ENCODE peak calls at places on chromosomes 4 and X, in ten cellular contexts. L, C, V, I, W, D, U, M, T and K are unnamed samples.

GRCh38 chrX:69948398-69948797 is 101.3 kb downstream of the AWAT2 start:
- DNase-seq in D (no peak), W (no peak), M (no peak), I (no peak), U (no peak), C (no peak), L (no peak), V (no peak), T (no peak), K (no peak)

GRCh38 chr4:183504930-183505555 is at the start of gene ING2:
- DNase-seq in V (no peak), W (peak), U (peak), T (no peak), M (no peak), D (no peak), C (no peak), I (peak), L (no peak), K (no peak)

GRCh38 chr4:83626245-83626843 is 90.4 kb downstream of the GPAT3 start:
- DNase-seq in C (no peak), D (no peak), V (no peak), M (no peak), W (no peak), T (no peak), L (no peak), U (no peak), I (no peak), K (no peak)

GRCh38 chr4:7518871-7519637 is 84.3 kb upstream of the PSAPL1 start:
- DNase-seq in D (no peak), M (no peak), T (peak), V (no peak), I (no peak), U (no peak), C (no peak), L (no peak), W (no peak), K (no peak)

GRCh38 chr4:123216946-123217345 is 179.6 kb upstream of the SPRY1 start:
- DNase-seq in I (no peak), U (no peak), L (no peak), D (no peak), W (no peak), M (no peak), C (no peak), T (no peak), V (no peak), K (no peak)

GRCh38 chr4:112842513-112842912 is 205.6 kb downstream of the LARP7 start:
- DNase-seq in V (no peak), L (no peak), T (no peak), C (no peak), U (no peak), W (no peak), I (no peak), M (no peak), D (no peak), K (no peak)

GRCh38 chr4:128385683-128386304 is 98.2 kb upstream of the PGRMC2 start:
- DNase-seq in L (no peak), D (no peak), M (no peak), C (no peak), W (no peak), V (no peak), U (no peak), I (no peak), T (no peak), K (no peak)

GRCh38 chr4:146243141-146243882 is 29.0 kb downstream of the REELD1 start:
- DNase-seq in D (peak), L (peak), I (peak), M (peak), T (peak), U (peak), W (peak), V (no peak), C (no peak), K (no peak)

GRCh38 chr4:109816894-109817293 is 1.3 kb downstream of the GAR1 start:
- DNase-seq in L (no peak), I (no peak), D (no peak), W (no peak), U (no peak), V (no peak), T (no peak), C (no peak), M (no peak), K (no peak)

GRCh38 chrX:125205084-125205917 is 114.4 kb upstream of the TEX13C start:
- DNase-seq in M (peak), W (peak), U (peak), T (peak), C (peak), I (no peak), V (no peak), L (no peak), D (peak), K (no peak)

GRCh38 chrX:125205918-125206665 is 113.6 kb upstream of the TEX13C start:
- DNase-seq in T (no peak), C (no peak), V (no peak), W (no peak), D (no peak), U (no peak), L (no peak), M (no peak), I (no peak), K (no peak)

GRCh38 chrX:125203379-125203736 is 116.3 kb upstream of the TEX13C start:
- DNase-seq in M (peak), C (no peak), T (peak), V (no peak), L (no peak), U (peak), D (no peak), W (no peak), I (no peak), K (no peak)

GRCh38 chrX:125203737-125204578 is 115.7 kb upstream of the TEX13C start:
- DNase-seq in L (no peak), U (peak), I (no peak), V (no peak), W (no peak), D (peak), M (peak), C (no peak), T (peak), K (no peak)

DNA sequence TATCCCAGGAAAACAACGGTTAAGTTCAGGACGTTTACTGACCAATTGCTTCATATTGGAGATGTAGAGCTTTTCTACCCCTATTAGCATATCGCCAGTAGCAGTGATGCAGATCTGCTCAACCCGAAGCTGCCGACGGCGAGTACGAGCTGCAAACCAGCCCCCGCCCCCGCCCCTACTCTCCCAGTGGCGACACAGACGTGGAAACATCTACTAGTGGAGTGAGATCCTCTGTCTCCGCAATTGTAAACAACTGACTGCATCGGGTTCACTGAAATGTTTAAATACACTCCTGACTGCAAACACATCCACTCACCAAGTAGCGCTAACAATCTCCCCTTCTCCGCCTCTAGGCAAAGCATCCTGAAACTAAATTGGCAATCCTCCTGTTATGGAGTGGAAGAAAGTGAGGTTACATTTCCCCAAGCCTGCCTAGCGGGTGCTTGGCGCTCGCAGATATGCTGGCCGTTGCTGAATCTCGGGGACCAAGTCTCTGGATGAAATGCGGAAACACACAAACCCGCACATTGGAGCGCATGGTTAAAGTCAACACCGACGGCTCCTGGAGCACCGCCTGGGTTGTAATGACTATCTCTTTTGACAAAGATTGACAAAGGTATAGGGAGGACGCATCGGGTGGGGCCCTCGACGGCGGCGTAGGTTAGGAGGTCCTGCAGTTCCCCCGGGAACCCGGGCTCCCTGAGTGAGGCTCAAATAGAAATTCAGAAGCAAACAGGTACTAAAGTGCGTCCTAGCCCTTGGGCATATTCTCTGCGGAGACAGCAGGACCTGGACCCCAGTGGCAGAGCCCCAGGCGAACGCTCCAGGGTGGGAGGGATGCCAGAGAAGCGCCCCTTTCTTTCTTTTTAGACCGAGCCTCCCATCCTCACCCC is 116.9 kb upstream of the TEX13C start:
- DNase-seq in T (no peak), D (no peak), U (no peak), I (no peak), C (no peak), W (no peak), V (no peak), M (no peak), L (no peak), K (no peak)
- H3K4me3 ChIP-seq in T (peak), D (peak), U (peak), I (no peak), C (no peak), W (no peak), V (no peak), M (peak), L (no peak), K (peak)

GRCh38 chr4:5933996-5934831 is 41.3 kb upstream of the CRMP1 start:
- DNase-seq in W (no peak), I (no peak), L (no peak), V (no peak), C (no peak), D (no peak), M (no peak), U (no peak), T (no peak), K (no peak)

GRCh38 chr4:5930456-5930855 is 37.6 kb upstream of the CRMP1 start:
- DNase-seq in M (no peak), L (no peak), U (no peak), V (no peak), I (no peak), T (no peak), W (no peak), D (no peak), C (no peak), K (no peak)

GRCh38 chr4:5931526-5931925 is 38.6 kb upstream of the CRMP1 start:
- DNase-seq in T (no peak), M (no peak), V (no peak), I (no peak), L (no peak), D (no peak), W (no peak), C (no peak), U (no peak), K (no peak)

GRCh38 chr4:5928241-5928640 is 35.4 kb upstream of the CRMP1 start:
- DNase-seq in M (no peak), L (no peak), T (no peak), V (no peak), I (no peak), D (no peak), U (no peak), C (no peak), W (no peak), K (no peak)

DNA sequence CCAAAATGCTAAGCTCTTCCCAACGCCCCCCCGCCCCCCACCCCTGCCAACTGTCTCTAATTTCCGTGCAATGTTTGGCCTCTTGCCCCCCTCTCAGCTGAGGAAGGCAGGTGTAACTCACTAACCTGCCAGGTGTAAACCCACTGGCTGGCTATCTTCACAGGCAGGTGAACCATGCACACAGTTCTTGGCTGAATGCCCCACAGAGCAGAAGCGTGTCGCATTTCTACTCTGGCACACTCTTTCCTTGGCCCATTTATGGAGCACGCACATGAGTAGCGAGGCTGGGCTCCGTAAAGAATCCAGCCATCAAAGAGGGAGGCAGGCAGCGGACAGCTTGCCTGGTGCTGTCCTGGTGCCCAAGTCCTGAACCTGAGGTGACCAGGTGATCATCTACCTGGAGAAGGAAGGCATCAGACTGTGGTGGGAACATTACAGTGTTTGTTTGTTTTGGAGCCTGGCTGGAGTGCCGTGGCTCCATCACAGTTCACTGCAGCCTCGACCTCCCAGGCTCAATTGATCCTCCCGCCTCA is 39.2 kb upstream of the CRMP1 start:
- DNase-seq in L (no peak), T (no peak), W (no peak), D (no peak), V (no peak), I (no peak), U (no peak), C (no peak), M (no peak), K (no peak)
- H3K4me3 ChIP-seq in L (no peak), T (no peak), W (no peak), D (no peak), V (no peak), I (no peak), U (no peak), C (no peak), M (no peak), K (no peak)

GRCh38 chrX:114583646-114584433 is at the start of gene HTR2C:
- DNase-seq in M (no peak), W (no peak), L (no peak), C (no peak), U (no peak), I (no peak), V (no peak), T (no peak), D (no peak), K (no peak)
- H3K4me3 ChIP-seq in M (no peak), W (no peak), L (no peak), C (peak), U (no peak), I (no peak), V (no peak), T (peak), D (peak), K (peak)

GRCh38 chrX:34656467-34656841 is 631 bp downstream of the TMEM47 start:
- DNase-seq in V (no peak), M (peak), U (no peak), L (no peak), T (peak), I (no peak), D (no peak), C (no peak), W (no peak), K (no peak)
- H3K4me3 ChIP-seq in V (peak), M (peak), U (peak), L (no peak), T (peak), I (no peak), D (peak), C (peak), W (no peak), K (peak)

DNA sequence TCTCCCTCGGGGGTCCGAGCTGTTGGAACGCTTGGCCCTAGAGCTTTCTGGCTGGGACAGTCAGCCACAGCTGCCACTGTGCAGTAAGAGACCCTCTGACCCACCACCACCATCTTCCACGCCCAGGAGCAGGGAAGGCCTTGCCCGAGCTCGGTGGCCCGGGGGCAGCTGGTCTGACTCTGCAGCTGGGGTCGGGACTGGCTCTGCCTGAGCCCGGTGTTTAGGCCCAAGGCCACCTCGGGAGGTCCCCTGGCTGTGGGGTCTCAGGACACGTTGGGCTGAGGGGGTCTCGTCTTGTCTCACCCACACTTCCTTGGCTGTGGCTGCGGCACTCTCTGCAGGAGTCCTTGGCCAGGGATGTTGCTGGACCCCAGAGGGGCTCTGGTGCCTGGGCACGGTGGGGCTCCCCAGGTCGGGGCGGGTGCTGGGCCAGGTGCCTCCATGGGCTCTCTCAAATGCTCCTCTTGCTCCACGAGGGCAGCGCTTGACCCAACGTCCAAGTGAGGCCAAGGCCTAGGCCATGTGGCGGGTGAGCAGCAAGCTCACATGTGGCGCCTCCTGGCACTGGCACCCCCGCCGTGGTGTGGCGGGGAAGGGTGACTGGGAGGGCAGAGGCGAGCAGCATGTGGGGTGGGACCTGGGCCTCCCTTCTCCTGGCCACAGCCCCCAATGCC is 22.9 kb downstream of the DOK7 start:
- DNase-seq in L (no peak), U (no peak), T (no peak), W (no peak), V (no peak), I (no peak), C (no peak), D (no peak), M (no peak), K (no peak)
- H3K4me3 ChIP-seq in L (no peak), U (no peak), T (no peak), W (no peak), V (no peak), I (no peak), C (no peak), D (no peak), M (no peak), K (no peak)